ENCODE peak calls at places on chromosomes 2 and 18, in eight cellular contexts. G is RWPE1, A is occipital lobe, X is cerebellar nuclear complex, B is iPS-NIHi11, W is adrenal gland, Y is kidney, S is GM03348. H is an unnamed sample.

GRCh38 chr2:237414056-237414661 is at the start of gene COL6A3:
- DNase-seq in G (no peak), A (no peak), X (no peak), B (no peak), W (no peak), Y (peak), S (peak), H (no peak)

GRCh38 chr18:46035701-46036680 is 36.1 kb downstream of the PSTPIP2 start:
- DNase-seq in G (no peak), A (no peak), X (no peak), B (no peak), W (no peak), Y (no peak), S (peak), H (no peak)

GRCh38 chr2:94923196-94923595 is 52.0 kb downstream of the TEKT4 start:
- DNase-seq in G (peak), A (no peak), X (no peak), B (no peak), W (no peak), Y (no peak), S (peak), H (no peak)

GRCh38 chr2:13745324-13745723 is 887.2 kb upstream of the LRATD1 start:
- DNase-seq in G (no peak), A (no peak), X (no peak), B (peak), W (no peak), Y (no peak), S (no peak), H (no peak)

GRCh38 chr2:71831208-71831577 is 316.5 kb downstream of the CYP26B1 start:
- DNase-seq in G (no peak), A (no peak), X (no peak), B (no peak), W (no peak), Y (no peak), S (peak), H (no peak)

GRCh38 chr2:153299217-153299616 is 179.3 kb downstream of the RPRM start:
- DNase-seq in G (no peak), A (no peak), X (no peak), B (no peak), W (no peak), Y (no peak), S (no peak), H (no peak)

GRCh38 chr2:200741468-200742202 is 70.1 kb upstream of the BZW1 start:
- DNase-seq in G (no peak), A (no peak), X (no peak), B (no peak), W (no peak), Y (no peak), S (peak), H (peak)

GRCh38 chr18:12271376-12272235 is 17.4 kb downstream of the CIDEA start:
- DNase-seq in G (peak), A (peak), X (no peak), B (peak), W (peak), Y (peak), S (peak), H (peak)

GRCh38 chr2:21640046-21640445 is 516.3 kb downstream of the TDRD15 start:
- DNase-seq in G (no peak), A (no peak), X (no peak), B (no peak), W (no peak), Y (no peak), S (no peak), H (no peak)

GRCh38 chr2:235561450-235561849 is 67.6 kb downstream of the AGAP1 start:
- DNase-seq in G (no peak), A (no peak), X (no peak), B (no peak), W (no peak), Y (no peak), S (no peak), H (no peak)

H was measured in upper lobe of right lung.